ENCODE peak calls at places on chromosomes 2 and 18, in ten cellular contexts. A is stomach, W is esophagus squamous epithelium, E is ovary, O is IMR-90, Y is endothelial cell of umbilical vein, N is body of pancreas, K is HepG2, B is heart left ventricle, I is Peyer's patch. Z is an unnamed sample.

GRCh38 chr2:9010866-9011265 is 7.4 kb upstream of the MBOAT2 start:
- DNase-seq in E (no peak), N (no peak), Y (no peak), A (no peak), W (no peak), K (no peak), O (peak; percentile 86), I (no peak), B (no peak), Z (no peak)

GRCh38 chr18:3037423-3037915 is 24.5 kb upstream of the LPIN2 start:
- DNase-seq in I (peak; percentile 30), B (no peak), A (peak; percentile 60), K (peak; percentile 98), W (no peak), O (peak; percentile 90), N (peak; percentile 75), E (no peak), Y (peak; percentile 76), Z (peak; percentile 41)

GRCh38 chr2:46074501-46074900 is 222.7 kb upstream of the EPAS1 start:
- DNase-seq in O (no peak), A (no peak), N (no peak), I (no peak), W (no peak), Y (peak; percentile 58), B (no peak), E (no peak), K (no peak), Z (no peak)

GRCh38 chr2:128169094-128169493 is 78.1 kb downstream of the UGGT1 start:
- DNase-seq in A (no peak), E (no peak), I (no peak), W (no peak), Y (no peak), K (no peak), B (no peak), N (no peak), O (no peak), Z (no peak)

GRCh38 chr2:160406591-160407392 is 86.8 kb downstream of the RBMS1 start:
- DNase-seq in N (peak; percentile 65), W (peak; percentile 37), A (peak; percentile 50), E (peak; percentile 60), O (peak; percentile 80), Y (peak; percentile 77), B (peak; percentile 64), I (peak; percentile 92), K (peak; percentile 35), Z (peak; percentile 58)

GRCh38 chr2:45741451-45741850 is 90.0 kb downstream of the PRKCE start:
- DNase-seq in O (no peak), Y (no peak), N (peak; percentile 28), B (peak; percentile 31), A (peak; percentile 65), K (no peak), E (no peak), W (no peak), I (no peak), Z (no peak)

GRCh38 chr2:127612111-127612822 is 33.7 kb upstream of the GPR17 start:
- DNase-seq in Y (no peak), I (peak; percentile 12), W (no peak), O (no peak), K (no peak), B (peak; percentile 12), N (no peak), E (no peak), A (peak; percentile 8), Z (peak; percentile 5)

GRCh38 chr2:5756266-5756665 is 64.1 kb downstream of the SOX11 start:
- DNase-seq in A (no peak), N (no peak), K (no peak), B (no peak), O (no peak), I (no peak), E (no peak), W (no peak), Y (no peak), Z (no peak)

GRCh38 chr2:97849881-97850540 is 136.6 kb downstream of the ZAP70 start:
- DNase-seq in K (no peak), Y (no peak), O (peak; percentile 18), A (no peak), W (no peak), B (no peak), N (no peak), E (no peak), I (no peak), Z (no peak)

GRCh38 chr18:35602193-35602820 is 20.8 kb downstream of the GALNT1 start:
- DNase-seq in Y (no peak), I (no peak), K (no peak), E (no peak), W (no peak), B (no peak), N (no peak), A (no peak), O (no peak), Z (no peak)
- H3K9me3 ChIP-seq in Y (no peaks in the 10 kb centered on the region), I (peaks cover 7% of the 10 kb centered on the region), K (peaks cover 19% of the 10 kb centered on the region), E (no peaks in the 10 kb centered on the region), W (no peaks in the 10 kb centered on the region), B (peaks cover 45% of the 10 kb centered on the region), N (no peaks in the 10 kb centered on the region), A (peaks cover 16% of the 10 kb centered on the region), O (peaks cover 12% of the 10 kb centered on the region), Z (peaks cover 17% of the 10 kb centered on the region)

GRCh38 chr2:181658444-181658843 is 1.5 kb upstream of the CERKL start:
- DNase-seq in K (no peak), N (peak; percentile 35), B (no peak), A (no peak), Y (no peak), I (no peak), W (no peak), O (no peak), E (no peak), Z (no peak)
- TF ChIP-seq POLR2A in K (no peak), N (no peak), B (no peak), A (no peak), Y (no peak), I (no peak), W (no peak), O (no peak), E (no peak), Z (no peak)

GRCh38 chr18:14908541-14908940 is 160.6 kb downstream of the ANKRD30B start:
- DNase-seq in W (no peak), K (no peak), B (no peak), A (no peak), E (no peak), I (no peak), O (no peak), Y (no peak), N (no peak), Z (no peak)
- H3K9me3 ChIP-seq in W (peaks cover 5% of the 10 kb centered on the region), K (no peaks in the 10 kb centered on the region), B (no peaks in the 10 kb centered on the region), A (no peaks in the 10 kb centered on the region), E (no peaks in the 10 kb centered on the region), I (no peaks in the 10 kb centered on the region), O (peaks cover 20% of the 10 kb centered on the region), Y (no peaks in the 10 kb centered on the region), N (no peaks in the 10 kb centered on the region), Z (no peaks in the 10 kb centered on the region)

GRCh38 chr2:208025037-208025813 is at the start of gene PLEKHM3:
- DNase-seq in Y (peak; percentile 87), N (peak; percentile 93), E (peak; percentile 90), B (peak; percentile 88), A (peak; percentile 91), W (peak; percentile 59), I (peak; percentile 78), O (peak; percentile 82), K (peak; percentile 75), Z (peak; percentile 90)

GRCh38 chr2:208020253-208020652 is 5.1 kb downstream of the PLEKHM3 start:
- DNase-seq in A (no peak), Y (no peak), E (no peak), O (no peak), K (no peak), W (no peak), I (no peak), N (no peak), B (no peak), Z (no peak)

GRCh38 chr2:208031608-208032019 is 6.3 kb upstream of the PLEKHM3 start:
- DNase-seq in B (no peak), N (no peak), A (no peak), W (no peak), K (peak; percentile 92), Y (no peak), E (no peak), I (no peak), O (peak; percentile 56), Z (no peak)

DNA sequence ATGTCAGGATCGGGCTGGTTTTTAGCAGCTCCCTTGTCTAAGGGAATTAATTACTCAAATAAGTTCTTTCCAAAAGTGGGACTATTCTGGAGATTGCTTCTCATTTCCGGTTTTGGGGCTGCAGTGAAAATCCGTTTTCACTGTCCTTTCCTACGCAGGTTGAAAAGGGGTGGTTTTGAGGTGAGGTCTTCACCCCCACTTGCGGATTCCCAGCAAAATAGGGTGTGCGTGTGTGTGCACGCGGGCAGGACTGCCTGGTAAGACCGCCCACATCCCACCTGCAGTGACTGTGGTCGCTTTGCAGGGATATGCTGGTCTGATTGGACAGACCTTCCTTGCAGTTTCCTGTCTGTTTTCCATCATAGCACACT is 472 bp upstream of the PLEKHM3 start:
- DNase-seq in O (no peak), N (no peak), E (peak; percentile 33), A (no peak), I (peak; percentile 25), W (no peak), Y (peak; percentile 5), B (no peak), K (no peak), Z (no peak)
- TF ChIP-seq POLR2A in O (no peak), N (no peak), E (no peak), A (no peak), I (no peak), W (no peak), Y (no peak), B (no peak), K (no peak), Z (no peak)

GRCh38 chr2:62205554-62205953 is 9.6 kb downstream of the B3GNT2 start:
- DNase-seq in W (no peak), Y (no peak), B (no peak), E (no peak), I (no peak), O (no peak), K (no peak), A (no peak), N (no peak), Z (no peak)
- H3K9me3 ChIP-seq in W (no peaks in the 10 kb centered on the region), Y (no peaks in the 10 kb centered on the region), B (no peaks in the 10 kb centered on the region), E (no peaks in the 10 kb centered on the region), I (no peaks in the 10 kb centered on the region), O (no peaks in the 10 kb centered on the region), K (no peaks in the 10 kb centered on the region), A (no peaks in the 10 kb centered on the region), N (no peaks in the 10 kb centered on the region), Z (no peaks in the 10 kb centered on the region)

GRCh38 chr2:218671654-218672566 is at the start of the genes RNF25 and STK36:
- DNase-seq in K (peak; percentile 91), W (peak; percentile 25), Y (peak; percentile 82), E (peak; percentile 86), O (peak; percentile 90), I (peak; percentile 79), A (peak; percentile 84), N (peak; percentile 86), B (peak; percentile 87), Z (peak; percentile 84)
- TF ChIP-seq POLR2A in K (peak; percentile 94), W (no peak), Y (peak; percentile 86), E (peak; percentile 61), O (peak; percentile 76), I (peak; percentile 56), A (no peak), N (peak; percentile 86), B (peak; percentile 78), Z (peak; percentile 84)

DNA sequence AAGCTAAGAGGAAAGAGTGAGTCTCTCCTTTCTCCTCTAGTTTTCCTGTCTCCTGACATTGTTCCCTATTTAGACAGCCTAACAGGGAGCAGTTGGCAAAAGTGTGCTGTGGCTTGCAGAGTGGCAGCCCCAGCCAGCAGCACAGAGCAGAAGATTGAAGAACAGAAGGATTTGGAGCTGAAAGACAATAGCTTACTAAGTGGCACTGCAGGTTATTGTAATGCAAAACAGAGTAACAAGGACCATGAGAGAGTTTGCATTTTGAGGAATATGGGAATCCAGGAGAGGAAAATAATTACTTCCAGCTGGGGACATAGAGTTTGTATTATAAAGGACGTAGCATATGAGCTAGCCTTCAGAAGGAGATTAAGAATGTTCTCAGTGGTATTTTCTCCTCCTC is 342.4 kb downstream of the AKAIN1 start:
- DNase-seq in B (no peak), K (no peak), A (no peak), N (no peak), W (no peak), O (no peak), E (no peak), Y (no peak), I (no peak), Z (no peak)
- H3K9me3 ChIP-seq in B (no peaks in the 10 kb centered on the region), K (peaks cover 30% of the 10 kb centered on the region), A (no peaks in the 10 kb centered on the region), N (no peaks in the 10 kb centered on the region), W (no peaks in the 10 kb centered on the region), O (peaks cover 19% of the 10 kb centered on the region), E (no peaks in the 10 kb centered on the region), Y (no peaks in the 10 kb centered on the region), I (no peaks in the 10 kb centered on the region), Z (peaks cover 2% of the 10 kb centered on the region)